ENCODE peak calls at places on chromosome 14, in five cellular contexts. One of them, this sample, is unnamed.

GRCh38 chr14:76267322-76268012 is 108.5 kb upstream of the ESRRB start:
- DNase-seq in astrocyte of the cerebellum: peak; percentile 3
- DNase-seq in tibial artery: peak; percentile 37
- DNase-seq in epithelial cell of esophagus: peak; percentile 10
- DNase-seq in chondrocyte: no peak
- DNase-seq in this sample: no peak

GRCh38 chr14:23177181-23177580 is 6.3 kb downstream of the SLC7A8 start:
- DNase-seq in astrocyte of the cerebellum: no peak
- DNase-seq in tibial artery: no peak
- DNase-seq in epithelial cell of esophagus: no peak
- DNase-seq in chondrocyte: no peak
- DNase-seq in this sample: no peak

GRCh38 chr14:93040443-93040842 is 75.3 kb downstream of the ITPK1 start:
- DNase-seq in astrocyte of the cerebellum: no peak
- DNase-seq in tibial artery: no peak
- DNase-seq in epithelial cell of esophagus: no peak
- DNase-seq in chondrocyte: no peak
- DNase-seq in this sample: no peak

GRCh38 chr14:71932229-71932951 is at the start of gene RGS6:
- DNase-seq in astrocyte of the cerebellum: no peak
- DNase-seq in tibial artery: no peak
- DNase-seq in epithelial cell of esophagus: peak; percentile 75
- DNase-seq in chondrocyte: no peak
- DNase-seq in this sample: peak; percentile 35

GRCh38 chr14:51547260-51547659 is 104.5 kb upstream of the FRMD6 start:
- DNase-seq in astrocyte of the cerebellum: peak; percentile 99
- DNase-seq in tibial artery: peak; percentile 55
- DNase-seq in epithelial cell of esophagus: peak; percentile 98
- DNase-seq in chondrocyte: no peak
- DNase-seq in this sample: peak; percentile 99

GRCh38 chr14:102893452-102893851 is 29.0 kb upstream of the AMN start:
- DNase-seq in astrocyte of the cerebellum: peak; percentile 84
- DNase-seq in tibial artery: peak; percentile 81
- DNase-seq in epithelial cell of esophagus: no peak
- DNase-seq in chondrocyte: no peak
- DNase-seq in this sample: no peak

GRCh38 chr14:34201909-34202622 is 251.2 kb upstream of the EGLN3 start:
- DNase-seq in astrocyte of the cerebellum: no peak
- DNase-seq in tibial artery: no peak
- DNase-seq in epithelial cell of esophagus: peak; percentile 79
- DNase-seq in chondrocyte: no peak
- DNase-seq in this sample: no peak

GRCh38 chr14:74586681-74587362 is 25.2 kb downstream of the LTBP2 start:
- DNase-seq in astrocyte of the cerebellum: no peak
- DNase-seq in tibial artery: no peak
- DNase-seq in epithelial cell of esophagus: no peak
- DNase-seq in chondrocyte: peak; percentile 80
- DNase-seq in this sample: no peak

GRCh38 chr14:75234173-75234855 is 44.3 kb upstream of the FOS start:
- DNase-seq in astrocyte of the cerebellum: peak; percentile 60
- DNase-seq in tibial artery: peak; percentile 61
- DNase-seq in epithelial cell of esophagus: peak; percentile 69
- DNase-seq in chondrocyte: no peak
- DNase-seq in this sample: peak; percentile 60

GRCh38 chr14:64971890-64972785 is at the start of gene RAB15:
- DNase-seq in astrocyte of the cerebellum: no peak
- DNase-seq in tibial artery: no peak
- DNase-seq in epithelial cell of esophagus: peak; percentile 40
- DNase-seq in chondrocyte: no peak
- DNase-seq in this sample: no peak

GRCh38 chr14:63499701-63500250 is 43.4 kb downstream of the PPP2R5E start:
- DNase-seq in astrocyte of the cerebellum: no peak
- DNase-seq in tibial artery: peak; percentile 55
- DNase-seq in epithelial cell of esophagus: peak; percentile 72
- DNase-seq in chondrocyte: no peak
- DNase-seq in this sample: peak; percentile 52

GRCh38 chr14:80213602-80214001 is 2.3 kb upstream of the DIO2 start:
- DNase-seq in astrocyte of the cerebellum: no peak
- DNase-seq in tibial artery: peak; percentile 47
- DNase-seq in epithelial cell of esophagus: peak; percentile 77
- DNase-seq in chondrocyte: no peak
- DNase-seq in this sample: peak; percentile 83

GRCh38 chr14:65011559-65011958 is 24.9 kb downstream of the FNTB start:
- DNase-seq in astrocyte of the cerebellum: no peak
- DNase-seq in tibial artery: no peak
- DNase-seq in epithelial cell of esophagus: no peak
- DNase-seq in chondrocyte: no peak
- DNase-seq in this sample: no peak

GRCh38 chr14:24308342-24309124 is 756 bp upstream of the CIDEB start:
- DNase-seq in astrocyte of the cerebellum: no peak
- DNase-seq in tibial artery: no peak
- DNase-seq in epithelial cell of esophagus: no peak
- DNase-seq in chondrocyte: no peak
- DNase-seq in this sample: no peak

GRCh38 chr14:90556050-90556477 is 159.2 kb downstream of the CALM1 start:
- DNase-seq in astrocyte of the cerebellum: no peak
- DNase-seq in tibial artery: no peak
- DNase-seq in epithelial cell of esophagus: no peak
- DNase-seq in chondrocyte: no peak
- DNase-seq in this sample: no peak

GRCh38 chr14:103880986-103881926 is 33.9 kb upstream of the PPP1R13B start:
- DNase-seq in astrocyte of the cerebellum: no peak
- DNase-seq in tibial artery: no peak
- DNase-seq in epithelial cell of esophagus: no peak
- DNase-seq in chondrocyte: no peak
- DNase-seq in this sample: no peak

GRCh38 chr14:28987516-28987915 is 220.9 kb downstream of the FOXG1 start:
- DNase-seq in astrocyte of the cerebellum: no peak
- DNase-seq in tibial artery: no peak
- DNase-seq in epithelial cell of esophagus: peak; percentile 12
- DNase-seq in chondrocyte: no peak
- DNase-seq in this sample: peak; percentile 5

GRCh38 chr14:50560929-50561280 is 960 bp downstream of the ATL1 start:
- DNase-seq in astrocyte of the cerebellum: peak; percentile 8
- DNase-seq in tibial artery: peak; percentile 90
- DNase-seq in epithelial cell of esophagus: peak; percentile 67
- DNase-seq in chondrocyte: no peak
- DNase-seq in this sample: peak; percentile 47

GRCh38 chr14:89870335-89870734 is 84.2 kb downstream of the EFCAB11 start:
- DNase-seq in astrocyte of the cerebellum: no peak
- DNase-seq in tibial artery: no peak
- DNase-seq in epithelial cell of esophagus: peak; percentile 62
- DNase-seq in chondrocyte: no peak
- DNase-seq in this sample: peak; percentile 27

GRCh38 chr14:36672095-36672494 is 10.4 kb downstream of the PAX9 start:
- DNase-seq in astrocyte of the cerebellum: no peak
- DNase-seq in tibial artery: no peak
- DNase-seq in epithelial cell of esophagus: no peak
- DNase-seq in chondrocyte: no peak
- DNase-seq in this sample: no peak

GRCh38 chr14:70904376-70904775 is 2.9 kb upstream of the PCNX1 start:
- DNase-seq in astrocyte of the cerebellum: no peak
- DNase-seq in tibial artery: no peak
- DNase-seq in epithelial cell of esophagus: no peak
- DNase-seq in chondrocyte: no peak
- DNase-seq in this sample: no peak

GRCh38 chr14:50726372-50727107 is 58.4 kb upstream of the SAV1 start:
- DNase-seq in astrocyte of the cerebellum: peak; percentile 74
- DNase-seq in tibial artery: no peak
- DNase-seq in epithelial cell of esophagus: peak; percentile 67
- DNase-seq in chondrocyte: no peak
- DNase-seq in this sample: peak; percentile 43

GRCh38 chr14:89256951-89257350 is 160.1 kb downstream of the FOXN3 start:
- DNase-seq in astrocyte of the cerebellum: no peak
- DNase-seq in tibial artery: no peak
- DNase-seq in epithelial cell of esophagus: no peak
- DNase-seq in chondrocyte: no peak
- DNase-seq in this sample: no peak

GRCh38 chr14:73567951-73568885 is 795 bp upstream of the ACOT2 start:
- DNase-seq in astrocyte of the cerebellum: no peak
- DNase-seq in tibial artery: no peak
- DNase-seq in epithelial cell of esophagus: peak; percentile 30
- DNase-seq in chondrocyte: no peak
- DNase-seq in this sample: peak; percentile 34

GRCh38 chr14:63727736-63728728 is at the start of gene SGPP1:
- DNase-seq in astrocyte of the cerebellum: no peak
- DNase-seq in tibial artery: peak; percentile 69
- DNase-seq in epithelial cell of esophagus: peak; percentile 85
- DNase-seq in chondrocyte: no peak
- DNase-seq in this sample: peak; percentile 76

GRCh38 chr14:80567905-80568512 is 356.7 kb upstream of the DIO2 start:
- DNase-seq in astrocyte of the cerebellum: no peak
- DNase-seq in tibial artery: no peak
- DNase-seq in epithelial cell of esophagus: peak; percentile 91
- DNase-seq in chondrocyte: no peak
- DNase-seq in this sample: peak; percentile 71

GRCh38 chr14:24430682-24431568 is 1.2 kb downstream of the KHNYN start:
- DNase-seq in astrocyte of the cerebellum: no peak
- DNase-seq in tibial artery: no peak
- DNase-seq in epithelial cell of esophagus: peak; percentile 40
- DNase-seq in chondrocyte: peak; percentile 54
- DNase-seq in this sample: peak; percentile 29

GRCh38 chr14:59305231-59305630 is 116.8 kb downstream of the DAAM1 start:
- DNase-seq in astrocyte of the cerebellum: peak; percentile 41
- DNase-seq in tibial artery: no peak
- DNase-seq in epithelial cell of esophagus: no peak
- DNase-seq in chondrocyte: no peak
- DNase-seq in this sample: no peak

GRCh38 chr14:64117671-64118402 is 176.3 kb downstream of the ESR2 start:
- DNase-seq in astrocyte of the cerebellum: peak; percentile 22
- DNase-seq in tibial artery: peak; percentile 50
- DNase-seq in epithelial cell of esophagus: peak; percentile 98
- DNase-seq in chondrocyte: no peak
- DNase-seq in this sample: peak; percentile 89

GRCh38 chr14:101865288-101865687 is 99.1 kb upstream of the DYNC1H1 start:
- DNase-seq in astrocyte of the cerebellum: no peak
- DNase-seq in tibial artery: no peak
- DNase-seq in epithelial cell of esophagus: no peak
- DNase-seq in chondrocyte: no peak
- DNase-seq in this sample: no peak

GRCh38 chr14:101872333-101872732 is 92.0 kb upstream of the DYNC1H1 start:
- DNase-seq in astrocyte of the cerebellum: no peak
- DNase-seq in tibial artery: no peak
- DNase-seq in epithelial cell of esophagus: no peak
- DNase-seq in chondrocyte: no peak
- DNase-seq in this sample: no peak

GRCh38 chr14:101870273-101870939 is 94.0 kb upstream of the DYNC1H1 start:
- DNase-seq in astrocyte of the cerebellum: no peak
- DNase-seq in tibial artery: no peak
- DNase-seq in epithelial cell of esophagus: no peak
- DNase-seq in chondrocyte: no peak
- DNase-seq in this sample: no peak

GRCh38 chr14:101867854-101868253 is 96.5 kb upstream of the DYNC1H1 start:
- DNase-seq in astrocyte of the cerebellum: no peak
- DNase-seq in tibial artery: no peak
- DNase-seq in epithelial cell of esophagus: no peak
- DNase-seq in chondrocyte: no peak
- DNase-seq in this sample: no peak

GRCh38 chr14:101869217-101869616 is 95.2 kb upstream of the DYNC1H1 start:
- DNase-seq in astrocyte of the cerebellum: no peak
- DNase-seq in tibial artery: no peak
- DNase-seq in epithelial cell of esophagus: no peak
- DNase-seq in chondrocyte: no peak
- DNase-seq in this sample: no peak
- TF ChIP-seq CTCF in astrocyte of the cerebellum: no peak
- TF ChIP-seq CTCF in tibial artery: no peak
- TF ChIP-seq CTCF in epithelial cell of esophagus: no peak
- TF ChIP-seq CTCF in chondrocyte: no peak
- TF ChIP-seq CTCF in this sample: no peak

GRCh38 chr14:69708586-69709169 is 58.3 kb upstream of the SRSF5 start:
- DNase-seq in astrocyte of the cerebellum: no peak
- DNase-seq in tibial artery: no peak
- DNase-seq in epithelial cell of esophagus: peak; percentile 26
- DNase-seq in chondrocyte: no peak
- DNase-seq in this sample: peak; percentile 19
- TF ChIP-seq CTCF in astrocyte of the cerebellum: peak; percentile 33
- TF ChIP-seq CTCF in tibial artery: no peak
- TF ChIP-seq CTCF in epithelial cell of esophagus: peak; percentile 42
- TF ChIP-seq CTCF in chondrocyte: peak; percentile 50
- TF ChIP-seq CTCF in this sample: no peak

DNA sequence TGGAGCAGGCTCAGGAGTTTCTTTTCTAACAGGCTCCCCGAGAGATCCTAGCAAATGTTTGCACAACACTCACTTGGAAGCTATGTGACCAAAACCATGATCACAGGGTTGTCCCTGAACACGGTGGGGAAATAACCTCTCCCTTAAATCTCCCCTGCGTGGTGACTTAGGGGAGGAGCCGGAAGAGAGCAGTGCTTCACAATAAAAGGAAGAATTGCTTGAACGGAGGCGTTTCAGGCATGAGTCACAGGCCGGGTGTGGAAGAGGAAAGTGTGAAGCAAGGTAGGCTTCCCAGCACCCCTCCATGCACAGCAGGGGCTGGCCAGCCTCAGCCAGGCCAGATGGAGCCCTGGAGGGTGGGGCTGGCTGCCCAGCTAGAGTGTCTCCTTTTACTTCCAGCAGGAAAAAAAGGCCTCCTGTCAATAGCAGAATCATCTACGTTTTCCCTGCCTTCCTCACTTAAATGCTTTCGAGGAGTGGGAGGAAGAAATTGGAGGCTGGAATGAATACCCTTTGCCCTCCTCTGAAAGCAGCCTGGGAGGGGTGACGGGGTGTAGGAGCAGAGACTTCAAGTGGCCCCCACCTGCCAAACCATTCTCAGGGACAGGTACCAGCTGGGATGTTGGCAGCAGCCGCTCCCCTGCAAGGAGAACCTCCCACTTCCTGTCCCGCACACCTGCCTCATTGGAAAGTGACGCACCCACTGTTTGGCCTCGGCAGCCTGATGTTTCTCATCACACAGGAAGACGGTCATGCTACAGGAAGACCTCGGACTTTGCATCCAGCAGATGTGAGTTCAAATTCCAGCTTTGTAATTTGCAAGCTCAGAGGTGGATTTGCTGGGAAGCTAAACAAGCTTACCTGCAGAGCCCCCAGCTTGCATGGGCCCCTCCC is 30.1 kb upstream of the PPP2R5C start:
- DNase-seq in astrocyte of the cerebellum: peak; percentile 37
- DNase-seq in tibial artery: peak; percentile 54
- DNase-seq in epithelial cell of esophagus: peak; percentile 95
- DNase-seq in chondrocyte: no peak
- DNase-seq in this sample: peak; percentile 98
- TF ChIP-seq CTCF in astrocyte of the cerebellum: no peak
- TF ChIP-seq CTCF in tibial artery: no peak
- TF ChIP-seq CTCF in epithelial cell of esophagus: no peak
- TF ChIP-seq CTCF in chondrocyte: no peak
- TF ChIP-seq CTCF in this sample: no peak

GRCh38 chr14:106547735-106548550 is 1021.6 kb downstream of the TMEM121 start:
- DNase-seq in astrocyte of the cerebellum: no peak
- DNase-seq in tibial artery: no peak
- DNase-seq in epithelial cell of esophagus: no peak
- DNase-seq in chondrocyte: no peak
- DNase-seq in this sample: no peak

GRCh38 chr14:106549064-106549463 is 1022.7 kb downstream of the TMEM121 start:
- DNase-seq in astrocyte of the cerebellum: no peak
- DNase-seq in tibial artery: no peak
- DNase-seq in epithelial cell of esophagus: no peak
- DNase-seq in chondrocyte: no peak
- DNase-seq in this sample: no peak

GRCh38 chr14:106556665-106557289 is 1030.4 kb downstream of the TMEM121 start:
- DNase-seq in astrocyte of the cerebellum: no peak
- DNase-seq in tibial artery: no peak
- DNase-seq in epithelial cell of esophagus: no peak
- DNase-seq in chondrocyte: no peak
- DNase-seq in this sample: peak; percentile 68

GRCh38 chr14:106551265-106551664 is 1024.9 kb downstream of the TMEM121 start:
- DNase-seq in astrocyte of the cerebellum: no peak
- DNase-seq in tibial artery: no peak
- DNase-seq in epithelial cell of esophagus: no peak
- DNase-seq in chondrocyte: no peak
- DNase-seq in this sample: peak; percentile 11
- TF ChIP-seq CTCF in astrocyte of the cerebellum: no peak
- TF ChIP-seq CTCF in tibial artery: no peak
- TF ChIP-seq CTCF in epithelial cell of esophagus: no peak
- TF ChIP-seq CTCF in chondrocyte: no peak
- TF ChIP-seq CTCF in this sample: no peak

This sample was measured in MCF 10A.